ENCODE peak calls at places on chromosomes 3 and 15, in five cellular contexts. J, Q, M, Z and V are unnamed samples.

GRCh38 chr3:47370887-47371697 is 9.7 kb upstream of the PTPN23 start:
- DNase-seq in J (peak; percentile 22), Q (no peak), M (peak; percentile 23), Z (no peak), V (peak; percentile 35)

GRCh38 chr15:60614028-60614427 is 135.1 kb upstream of the ICE2 start:
- DNase-seq in J (no peak), Q (no peak), M (no peak), Z (no peak), V (no peak)

GRCh38 chr15:55334371-55334770 is 15.3 kb downstream of the PIGB start:
- DNase-seq in J (no peak), Q (no peak), M (no peak), Z (no peak), V (no peak)

GRCh38 chr3:161914703-161915102 is 418.1 kb downstream of the OTOL1 start:
- DNase-seq in J (peak; percentile 77), Q (peak; percentile 9), M (peak; percentile 14), Z (no peak), V (peak; percentile 78)

GRCh38 chr15:67019069-67019468 is 46.3 kb upstream of the SMAD3 start:
- DNase-seq in J (no peak), Q (no peak), M (no peak), Z (no peak), V (no peak)

GRCh38 chr3:190266915-190267290 is 55.3 kb downstream of the CLDN1 start:
- DNase-seq in J (peak; percentile 29), Q (no peak), M (no peak), Z (no peak), V (no peak)

GRCh38 chr3:11522953-11523792 is 120.5 kb downstream of the VGLL4 start:
- DNase-seq in J (no peak), Q (no peak), M (no peak), Z (no peak), V (no peak)

GRCh38 chr3:130757751-130758150 is 11.1 kb upstream of the PIK3R4 start:
- DNase-seq in J (no peak), Q (no peak), M (no peak), Z (no peak), V (no peak)

GRCh38 chr3:143286392-143287010 is 166.9 kb downstream of the CHST2 start:
- DNase-seq in J (no peak), Q (no peak), M (no peak), Z (no peak), V (no peak)

GRCh38 chr3:160809453-160809852 is 53.4 kb downstream of the PPM1L start:
- DNase-seq in J (no peak), Q (no peak), M (no peak), Z (no peak), V (no peak)

GRCh38 chr3:149572796-149573414 is 84.9 kb downstream of the WWTR1 start:
- DNase-seq in J (peak; percentile 65), Q (no peak), M (no peak), Z (no peak), V (peak; percentile 75)

GRCh38 chr3:53242642-53243041 is 13.2 kb downstream of the TKT start:
- DNase-seq in J (peak; percentile 31), Q (no peak), M (no peak), Z (no peak), V (no peak)

GRCh38 chr3:138493804-138494606 is 59.6 kb downstream of the ESYT3 start:
- DNase-seq in J (peak; percentile 73), Q (peak; percentile 83), M (no peak), Z (no peak), V (peak; percentile 86)

GRCh38 chr3:171092467-171092911 is 66.0 kb upstream of the SLC2A2 start:
- DNase-seq in J (peak; percentile 71), Q (no peak), M (no peak), Z (no peak), V (peak; percentile 45)

GRCh38 chr3:160480931-160481330 is 31.3 kb upstream of the TRIM59 start:
- DNase-seq in J (no peak), Q (no peak), M (no peak), Z (no peak), V (no peak)

GRCh38 chr3:100213891-100214573 is 46.8 kb upstream of the TBC1D23 start:
- DNase-seq in J (peak; percentile 28), Q (no peak), M (no peak), Z (no peak), V (peak; percentile 47)

GRCh38 chr3:45553469-45553974 is 41.0 kb upstream of the LIMD1 start:
- DNase-seq in J (peak; percentile 75), Q (no peak), M (peak; percentile 61), Z (peak; percentile 39), V (peak; percentile 64)

GRCh38 chr3:125141596-125142417 is 70.7 kb downstream of the SLC12A8 start:
- DNase-seq in J (peak; percentile 52), Q (no peak), M (peak; percentile 74), Z (peak; percentile 66), V (peak; percentile 77)

GRCh38 chr15:32818758-32819405 is 101.1 kb downstream of the GREM1 start:
- DNase-seq in J (peak; percentile 60), Q (no peak), M (no peak), Z (no peak), V (peak; percentile 69)

GRCh38 chr15:40908095-40908494 is 13.8 kb downstream of the VPS18 start:
- DNase-seq in J (no peak), Q (no peak), M (no peak), Z (no peak), V (no peak)
- H3K4me3 ChIP-seq in J (no peak overlapping the region), Q (no peak overlapping the region), M (no peak overlapping the region), Z (no peak overlapping the region), V (no peak overlapping the region)

GRCh38 chr15:68197661-68198437 is 7.3 kb downstream of the CALML4 start:
- DNase-seq in J (no peak), Q (no peak), M (no peak), Z (no peak), V (no peak)

GRCh38 chr15:68201153-68201878 is 3.8 kb downstream of the CALML4 start:
- DNase-seq in J (no peak), Q (no peak), M (no peak), Z (no peak), V (no peak)

GRCh38 chr15:68201879-68202261 is 3.3 kb downstream of the CALML4 start:
- DNase-seq in J (no peak), Q (no peak), M (no peak), Z (no peak), V (no peak)

GRCh38 chr15:68199340-68199739 is 5.8 kb downstream of the CALML4 start:
- DNase-seq in J (no peak), Q (no peak), M (no peak), Z (no peak), V (no peak)

DNA sequence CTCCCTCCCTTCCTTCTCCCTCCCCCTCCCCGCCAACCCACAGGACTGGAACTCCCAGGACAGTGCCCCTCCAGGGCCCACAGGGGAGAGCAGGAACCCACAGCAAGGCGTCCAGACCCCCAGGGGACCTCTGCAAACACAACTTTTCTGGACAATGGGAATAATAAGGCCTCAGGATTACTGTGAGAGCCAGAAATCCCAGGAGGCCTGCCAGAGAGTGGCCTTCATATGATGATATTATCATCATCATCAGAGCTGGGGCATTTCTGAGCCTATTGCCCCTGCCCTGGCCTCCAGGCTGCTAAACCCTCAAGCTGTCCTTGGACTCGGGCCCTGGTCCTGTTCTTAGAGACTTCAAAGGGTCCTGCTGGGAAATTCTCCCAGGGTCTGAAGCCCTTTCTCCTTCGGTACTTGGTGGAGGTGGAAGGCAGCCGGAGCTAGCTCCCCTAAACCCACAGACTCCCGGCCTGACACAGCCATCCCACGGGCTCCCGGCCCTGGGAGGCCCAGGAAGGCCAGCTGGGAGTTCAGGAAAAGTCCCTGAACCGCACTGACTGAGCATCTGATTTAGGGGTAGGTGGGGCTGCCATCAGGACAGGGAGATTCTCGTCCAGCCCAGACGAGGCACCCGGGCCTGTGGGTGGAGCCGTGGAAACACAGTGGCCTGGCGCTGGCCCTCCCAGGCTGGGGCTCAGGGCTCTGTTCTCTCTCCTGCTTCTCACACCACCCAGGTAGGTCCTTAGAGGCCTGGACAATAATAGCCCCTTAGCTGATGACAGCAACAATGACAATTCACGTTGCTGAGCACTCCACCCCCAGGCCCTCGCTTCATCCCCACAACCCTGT is 4.9 kb downstream of the CALML4 start:
- DNase-seq in J (no peak), Q (no peak), M (no peak), Z (peak; percentile 67), V (no peak)
- TF ChIP-seq CTCF in J (no peak), Q (no peak), M (no peak), Z (no peak), V (no peak)

GRCh38 chr3:42600958-42601675 is 631 bp downstream of the NKTR start:
- DNase-seq in J (peak; percentile 64), Q (peak; percentile 25), M (peak; percentile 72), Z (peak; percentile 72), V (peak; percentile 41)

GRCh38 chr3:42602961-42603360 is 2.5 kb downstream of the NKTR start:
- DNase-seq in J (no peak), Q (no peak), M (no peak), Z (no peak), V (no peak)

GRCh38 chr3:42605550-42606173 is 5.2 kb downstream of the NKTR start:
- DNase-seq in J (no peak), Q (no peak), M (no peak), Z (no peak), V (no peak)

GRCh38 chr3:42600111-42600957 is at the start of gene NKTR:
- DNase-seq in J (peak; percentile 99), Q (peak; percentile 91), M (peak; percentile 99), Z (peak; percentile 99), V (peak; percentile 96)

DNA sequence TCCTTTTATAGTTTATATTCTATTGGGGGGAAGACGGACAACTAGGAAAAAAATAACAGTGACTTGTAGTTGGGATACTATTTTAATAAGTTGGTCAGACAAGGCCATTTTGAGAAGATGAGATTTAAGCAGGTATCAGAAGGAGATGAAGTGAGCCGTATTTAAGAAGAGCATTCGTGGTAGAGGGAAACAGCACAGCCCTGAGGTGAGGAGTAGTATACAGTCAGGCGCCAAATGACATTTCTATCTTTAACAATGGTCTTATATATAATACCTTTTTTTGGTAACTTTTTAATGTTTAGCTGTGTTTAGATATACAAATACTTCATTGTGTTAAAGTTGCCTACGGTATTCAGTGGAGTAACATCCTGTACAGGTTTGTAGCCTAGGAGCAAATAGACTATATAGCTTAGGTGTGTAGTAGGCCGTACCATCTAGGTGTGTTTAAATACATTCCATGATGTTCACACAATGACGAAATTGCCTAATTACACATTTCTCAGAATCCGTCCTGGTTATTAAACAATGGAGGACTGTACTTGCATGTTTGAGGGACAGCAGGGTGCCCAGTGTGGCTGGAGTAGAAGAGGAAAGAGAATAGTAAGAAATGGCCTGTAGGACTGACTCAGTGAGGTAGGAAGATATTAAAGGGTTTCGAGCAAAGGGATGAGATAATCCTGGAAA is 1.6 kb downstream of the NKTR start:
- DNase-seq in J (no peak), Q (no peak), M (no peak), Z (no peak), V (peak; percentile 37)
- H3K4me3 ChIP-seq in J (peak overlapping the region; percentile 91), Q (peak overlapping the region; percentile 93), M (no peak overlapping the region), Z (no peak overlapping the region), V (peak overlapping the region; percentile 85)

DNA sequence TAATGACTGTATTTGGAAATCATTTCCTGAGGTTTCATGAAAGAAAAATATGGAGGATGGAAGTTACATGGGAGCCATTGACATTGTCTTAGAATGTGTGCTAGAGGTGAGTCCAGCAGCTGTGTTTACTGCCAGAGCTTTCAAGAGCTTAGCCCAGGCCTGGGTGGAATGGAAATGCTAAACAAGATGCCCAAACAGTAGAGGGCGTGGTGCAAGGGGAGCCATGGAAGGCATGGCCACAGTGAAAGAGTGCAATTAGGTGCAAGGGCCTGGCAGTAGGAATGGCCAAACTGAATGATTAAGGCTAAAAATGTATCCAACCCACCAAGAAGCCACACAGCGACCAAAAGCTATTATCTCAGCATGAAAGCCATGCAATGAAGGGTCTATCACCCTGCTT is 257.7 kb upstream of the NR2F2 start:
- DNase-seq in J (no peak), Q (no peak), M (no peak), Z (no peak), V (no peak)
- TF ChIP-seq CTCF in J (no peak), Q (no peak), M (no peak), Z (no peak), V (no peak)